ENCODE peak calls at places on chromosomes 3 and 15, in nine cellular contexts. One of them, this sample, is unnamed.
A peak's percentile ranks its signal among the peaks of the same experiment; 100 is the strongest.

GRCh38 chr3:193389335-193389734 is 10.8 kb upstream of the ATP13A5 start:
- DNase-seq in suprapubic skin: no peak
- DNase-seq in body of pancreas: no peak
- DNase-seq in cardiac muscle cell: no peak
- DNase-seq in SJSA1: no peak
- DNase-seq in keratinocyte: no peak
- DNase-seq in right lobe of liver: no peak
- DNase-seq in PC-3: no peak
- DNase-seq in HCT116: no peak
- DNase-seq in this sample: no peak

GRCh38 chr3:184289426-184289938 is 9.6 kb upstream of the PSMD2 start:
- DNase-seq in suprapubic skin: no peak
- DNase-seq in body of pancreas: peak; percentile 70
- DNase-seq in cardiac muscle cell: peak; percentile 65
- DNase-seq in SJSA1: peak; percentile 58
- DNase-seq in keratinocyte: peak; percentile 32
- DNase-seq in right lobe of liver: peak; percentile 38
- DNase-seq in PC-3: peak; percentile 71
- DNase-seq in HCT116: peak; percentile 76
- DNase-seq in this sample: no peak

GRCh38 chr3:108818404-108818803 is 4.2 kb upstream of the TRAT1 start:
- DNase-seq in suprapubic skin: no peak
- DNase-seq in body of pancreas: peak; percentile 52
- DNase-seq in cardiac muscle cell: peak; percentile 6
- DNase-seq in SJSA1: peak; percentile 31
- DNase-seq in keratinocyte: no peak
- DNase-seq in right lobe of liver: no peak
- DNase-seq in PC-3: peak; percentile 61
- DNase-seq in HCT116: peak; percentile 57
- DNase-seq in this sample: no peak

GRCh38 chr15:74417230-74417629 is 16.5 kb downstream of the SEMA7A start:
- DNase-seq in suprapubic skin: no peak
- DNase-seq in body of pancreas: no peak
- DNase-seq in cardiac muscle cell: peak; percentile 56
- DNase-seq in SJSA1: peak; percentile 91
- DNase-seq in keratinocyte: no peak
- DNase-seq in right lobe of liver: no peak
- DNase-seq in PC-3: peak; percentile 65
- DNase-seq in HCT116: no peak
- DNase-seq in this sample: no peak

GRCh38 chr15:73273181-73274002 is 95.4 kb downstream of the HCN4 start:
- DNase-seq in suprapubic skin: no peak
- DNase-seq in body of pancreas: peak; percentile 57
- DNase-seq in cardiac muscle cell: peak; percentile 81
- DNase-seq in SJSA1: peak; percentile 59
- DNase-seq in keratinocyte: no peak
- DNase-seq in right lobe of liver: peak; percentile 24
- DNase-seq in PC-3: peak; percentile 63
- DNase-seq in HCT116: peak; percentile 15
- DNase-seq in this sample: peak; percentile 5

GRCh38 chr15:64749999-64750657 is 25.3 kb downstream of the RBPMS2 start:
- DNase-seq in suprapubic skin: no peak
- DNase-seq in body of pancreas: no peak
- DNase-seq in cardiac muscle cell: peak; percentile 50
- DNase-seq in SJSA1: no peak
- DNase-seq in keratinocyte: no peak
- DNase-seq in right lobe of liver: no peak
- DNase-seq in PC-3: no peak
- DNase-seq in HCT116: no peak
- DNase-seq in this sample: no peak

GRCh38 chr15:37698679-37699078 is 235.8 kb upstream of the TMCO5A start:
- DNase-seq in suprapubic skin: no peak
- DNase-seq in body of pancreas: no peak
- DNase-seq in cardiac muscle cell: peak; percentile 1
- DNase-seq in SJSA1: no peak
- DNase-seq in keratinocyte: no peak
- DNase-seq in right lobe of liver: no peak
- DNase-seq in PC-3: peak; percentile 11
- DNase-seq in HCT116: no peak
- DNase-seq in this sample: no peak

GRCh38 chr3:81419196-81419595 is 342.2 kb downstream of the GBE1 start:
- DNase-seq in suprapubic skin: no peak
- DNase-seq in body of pancreas: no peak
- DNase-seq in cardiac muscle cell: peak; percentile 49
- DNase-seq in SJSA1: no peak
- DNase-seq in keratinocyte: no peak
- DNase-seq in right lobe of liver: no peak
- DNase-seq in PC-3: peak; percentile 54
- DNase-seq in HCT116: no peak
- DNase-seq in this sample: no peak

GRCh38 chr3:187770224-187770623 is 25.0 kb upstream of the BCL6 start:
- DNase-seq in suprapubic skin: no peak
- DNase-seq in body of pancreas: no peak
- DNase-seq in cardiac muscle cell: no peak
- DNase-seq in SJSA1: no peak
- DNase-seq in keratinocyte: no peak
- DNase-seq in right lobe of liver: no peak
- DNase-seq in PC-3: no peak
- DNase-seq in HCT116: no peak
- DNase-seq in this sample: no peak

GRCh38 chr15:60325905-60326304 is 71.9 kb downstream of the ANXA2 start:
- DNase-seq in suprapubic skin: no peak
- DNase-seq in body of pancreas: no peak
- DNase-seq in cardiac muscle cell: no peak
- DNase-seq in SJSA1: no peak
- DNase-seq in keratinocyte: no peak
- DNase-seq in right lobe of liver: no peak
- DNase-seq in PC-3: no peak
- DNase-seq in HCT116: no peak
- DNase-seq in this sample: no peak

GRCh38 chr15:23516866-23517265 is 48.6 kb upstream of the MKRN3 start:
- DNase-seq in suprapubic skin: no peak
- DNase-seq in body of pancreas: no peak
- DNase-seq in cardiac muscle cell: no peak
- DNase-seq in SJSA1: no peak
- DNase-seq in keratinocyte: no peak
- DNase-seq in right lobe of liver: no peak
- DNase-seq in PC-3: no peak
- DNase-seq in HCT116: no peak
- DNase-seq in this sample: no peak

GRCh38 chr3:15327941-15328340 is 4.4 kb downstream of the SH3BP5 start:
- DNase-seq in suprapubic skin: peak; percentile 84
- DNase-seq in body of pancreas: no peak
- DNase-seq in cardiac muscle cell: no peak
- DNase-seq in SJSA1: no peak
- DNase-seq in keratinocyte: no peak
- DNase-seq in right lobe of liver: peak; percentile 40
- DNase-seq in PC-3: peak; percentile 94
- DNase-seq in HCT116: no peak
- DNase-seq in this sample: peak; percentile 92

GRCh38 chr3:143535994-143536784 is 312.1 kb downstream of the SLC9A9 start:
- DNase-seq in suprapubic skin: no peak
- DNase-seq in body of pancreas: no peak
- DNase-seq in cardiac muscle cell: peak; percentile 6
- DNase-seq in SJSA1: no peak
- DNase-seq in keratinocyte: no peak
- DNase-seq in right lobe of liver: no peak
- DNase-seq in PC-3: no peak
- DNase-seq in HCT116: no peak
- DNase-seq in this sample: no peak

GRCh38 chr3:160479376-160479775 is 29.8 kb upstream of the TRIM59 start:
- DNase-seq in suprapubic skin: no peak
- DNase-seq in body of pancreas: no peak
- DNase-seq in cardiac muscle cell: no peak
- DNase-seq in SJSA1: peak; percentile 79
- DNase-seq in keratinocyte: no peak
- DNase-seq in right lobe of liver: no peak
- DNase-seq in PC-3: no peak
- DNase-seq in HCT116: no peak
- DNase-seq in this sample: no peak

GRCh38 chr15:93451265-93451664 is 362.3 kb upstream of the RGMA start:
- DNase-seq in suprapubic skin: no peak
- DNase-seq in body of pancreas: no peak
- DNase-seq in cardiac muscle cell: no peak
- DNase-seq in SJSA1: no peak
- DNase-seq in keratinocyte: no peak
- DNase-seq in right lobe of liver: no peak
- DNase-seq in PC-3: peak; percentile 12
- DNase-seq in HCT116: no peak
- DNase-seq in this sample: peak; percentile 51

GRCh38 chr3:40211579-40211978 is 97.9 kb upstream of the EIF1B start:
- DNase-seq in suprapubic skin: no peak
- DNase-seq in body of pancreas: no peak
- DNase-seq in cardiac muscle cell: peak; percentile 29
- DNase-seq in SJSA1: no peak
- DNase-seq in keratinocyte: no peak
- DNase-seq in right lobe of liver: no peak
- DNase-seq in PC-3: peak; percentile 56
- DNase-seq in HCT116: no peak
- DNase-seq in this sample: no peak

GRCh38 chr15:98134875-98135274 is 174.4 kb downstream of the ARRDC4 start:
- DNase-seq in suprapubic skin: no peak
- DNase-seq in body of pancreas: no peak
- DNase-seq in cardiac muscle cell: no peak
- DNase-seq in SJSA1: no peak
- DNase-seq in keratinocyte: no peak
- DNase-seq in right lobe of liver: no peak
- DNase-seq in PC-3: no peak
- DNase-seq in HCT116: no peak
- DNase-seq in this sample: no peak

DNA sequence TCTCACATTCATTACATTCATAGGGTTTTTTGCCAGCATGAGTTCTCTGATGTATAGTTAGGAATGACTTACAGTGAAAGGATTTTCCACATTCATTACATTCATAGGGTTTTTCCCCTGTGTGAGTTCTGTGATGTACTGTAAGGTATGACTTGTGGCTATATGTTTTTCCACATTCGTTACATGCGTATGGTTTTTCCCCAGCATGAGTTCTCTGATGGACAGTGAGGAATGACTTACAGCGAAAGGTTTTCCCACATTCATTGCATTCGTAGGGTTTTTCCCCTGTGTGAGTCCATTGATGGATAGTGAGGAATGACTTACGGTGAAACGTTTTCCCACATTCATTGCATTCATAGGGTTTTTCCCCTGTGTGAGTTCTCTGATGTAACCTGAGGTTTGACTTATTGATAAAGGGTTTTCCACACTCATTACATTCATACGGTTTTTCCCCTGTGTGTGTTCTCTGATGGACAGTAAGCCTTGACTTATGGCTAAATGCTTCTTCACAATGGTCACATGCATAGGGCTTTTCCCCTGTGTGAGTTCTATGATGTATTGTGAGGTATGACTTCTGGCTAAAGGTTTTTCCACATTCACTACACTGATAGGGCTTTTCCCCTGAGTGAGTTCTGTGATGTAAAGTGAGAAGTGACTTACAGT is 47.4 kb downstream of the ZNF717 start:
- DNase-seq in suprapubic skin: no peak
- DNase-seq in body of pancreas: no peak
- DNase-seq in cardiac muscle cell: peak; percentile 18
- DNase-seq in SJSA1: no peak
- DNase-seq in keratinocyte: no peak
- DNase-seq in right lobe of liver: no peak
- DNase-seq in PC-3: no peak
- DNase-seq in HCT116: no peak
- DNase-seq in this sample: no peak
- H3K9me3 ChIP-seq in suprapubic skin: peaks cover 59% of the 10 kb centered on the region
- H3K9me3 ChIP-seq in body of pancreas: peaks cover 2% of the 10 kb centered on the region
- H3K9me3 ChIP-seq in cardiac muscle cell: no peaks in the 10 kb centered on the region
- H3K9me3 ChIP-seq in SJSA1: no peaks in the 10 kb centered on the region
- H3K9me3 ChIP-seq in keratinocyte: peaks cover 44% of the 10 kb centered on the region
- H3K9me3 ChIP-seq in right lobe of liver: peaks cover 31% of the 10 kb centered on the region
- H3K9me3 ChIP-seq in PC-3: peaks cover 58% of the 10 kb centered on the region
- H3K9me3 ChIP-seq in HCT116: peaks cover 16% of the 10 kb centered on the region
- H3K9me3 ChIP-seq in this sample: peaks cover 48% of the 10 kb centered on the region

GRCh38 chr3:72393455-72393854 is 454.8 kb downstream of the SHQ1 start:
- DNase-seq in suprapubic skin: no peak
- DNase-seq in body of pancreas: no peak
- DNase-seq in cardiac muscle cell: no peak
- DNase-seq in SJSA1: no peak
- DNase-seq in keratinocyte: no peak
- DNase-seq in right lobe of liver: no peak
- DNase-seq in PC-3: no peak
- DNase-seq in HCT116: no peak
- DNase-seq in this sample: no peak
- H3K4me1 ChIP-seq in suprapubic skin: peaks cover 11% of the 10 kb centered on the region
- H3K4me1 ChIP-seq in body of pancreas: peaks cover 18% of the 10 kb centered on the region
- H3K4me1 ChIP-seq in cardiac muscle cell: peaks cover 20% of the 10 kb centered on the region
- H3K4me1 ChIP-seq in SJSA1: peaks cover 43% of the 10 kb centered on the region
- H3K4me1 ChIP-seq in keratinocyte: no peaks in the 10 kb centered on the region
- H3K4me1 ChIP-seq in right lobe of liver: no peaks in the 10 kb centered on the region
- H3K4me1 ChIP-seq in PC-3: no peaks in the 10 kb centered on the region
- H3K4me1 ChIP-seq in HCT116: peaks cover 3% of the 10 kb centered on the region
- H3K4me1 ChIP-seq in this sample: peaks cover 45% of the 10 kb centered on the region

GRCh38 chr3:149784064-149784704 is 8.2 kb downstream of the ANKUB1 start:
- DNase-seq in suprapubic skin: no peak
- DNase-seq in body of pancreas: no peak
- DNase-seq in cardiac muscle cell: peak; percentile 2
- DNase-seq in SJSA1: peak; percentile 66
- DNase-seq in keratinocyte: no peak
- DNase-seq in right lobe of liver: no peak
- DNase-seq in PC-3: peak; percentile 7
- DNase-seq in HCT116: no peak
- DNase-seq in this sample: no peak

GRCh38 chr3:149777414-149778214 is 14.7 kb downstream of the ANKUB1 start:
- DNase-seq in suprapubic skin: no peak
- DNase-seq in body of pancreas: no peak
- DNase-seq in cardiac muscle cell: no peak
- DNase-seq in SJSA1: no peak
- DNase-seq in keratinocyte: no peak
- DNase-seq in right lobe of liver: no peak
- DNase-seq in PC-3: no peak
- DNase-seq in HCT116: no peak
- DNase-seq in this sample: no peak

GRCh38 chr3:149776170-149776569 is 16.2 kb downstream of the ANKUB1 start:
- DNase-seq in suprapubic skin: no peak
- DNase-seq in body of pancreas: no peak
- DNase-seq in cardiac muscle cell: no peak
- DNase-seq in SJSA1: no peak
- DNase-seq in keratinocyte: no peak
- DNase-seq in right lobe of liver: no peak
- DNase-seq in PC-3: no peak
- DNase-seq in HCT116: no peak
- DNase-seq in this sample: no peak

GRCh38 chr3:149783576-149783975 is 8.8 kb downstream of the ANKUB1 start:
- DNase-seq in suprapubic skin: no peak
- DNase-seq in body of pancreas: no peak
- DNase-seq in cardiac muscle cell: peak; percentile 53
- DNase-seq in SJSA1: no peak
- DNase-seq in keratinocyte: peak; percentile 55
- DNase-seq in right lobe of liver: no peak
- DNase-seq in PC-3: peak; percentile 61
- DNase-seq in HCT116: no peak
- DNase-seq in this sample: no peak

GRCh38 chr3:149781216-149781615 is 11.1 kb downstream of the ANKUB1 start:
- DNase-seq in suprapubic skin: no peak
- DNase-seq in body of pancreas: no peak
- DNase-seq in cardiac muscle cell: no peak
- DNase-seq in SJSA1: no peak
- DNase-seq in keratinocyte: no peak
- DNase-seq in right lobe of liver: no peak
- DNase-seq in PC-3: no peak
- DNase-seq in HCT116: no peak
- DNase-seq in this sample: no peak
- H3K27ac ChIP-seq in suprapubic skin: peak overlapping the region; percentile 2
- H3K27ac ChIP-seq in body of pancreas: no peak overlapping the region
- H3K27ac ChIP-seq in cardiac muscle cell: no peak overlapping the region
- H3K27ac ChIP-seq in SJSA1: no peak overlapping the region
- H3K27ac ChIP-seq in keratinocyte: no peak overlapping the region
- H3K27ac ChIP-seq in right lobe of liver: no peak overlapping the region
- H3K27ac ChIP-seq in PC-3: no peak overlapping the region
- H3K27ac ChIP-seq in HCT116: no peak overlapping the region
- H3K27ac ChIP-seq in this sample: no peak overlapping the region

GRCh38 chr15:20295238-20295811 is 246.3 kb downstream of the GOLGA6L6 start:
- DNase-seq in suprapubic skin: no peak
- DNase-seq in body of pancreas: no peak
- DNase-seq in cardiac muscle cell: no peak
- DNase-seq in SJSA1: no peak
- DNase-seq in keratinocyte: no peak
- DNase-seq in right lobe of liver: no peak
- DNase-seq in PC-3: no peak
- DNase-seq in HCT116: no peak
- DNase-seq in this sample: no peak
- H3K9me3 ChIP-seq in suprapubic skin: no peaks in the 10 kb centered on the region
- H3K9me3 ChIP-seq in body of pancreas: no peaks in the 10 kb centered on the region
- H3K9me3 ChIP-seq in cardiac muscle cell: peaks cover 30% of the 10 kb centered on the region
- H3K9me3 ChIP-seq in SJSA1: no peaks in the 10 kb centered on the region
- H3K9me3 ChIP-seq in keratinocyte: peaks cover 35% of the 10 kb centered on the region
- H3K9me3 ChIP-seq in right lobe of liver: no peaks in the 10 kb centered on the region
- H3K9me3 ChIP-seq in PC-3: peaks cover 20% of the 10 kb centered on the region
- H3K9me3 ChIP-seq in HCT116: peaks cover 17% of the 10 kb centered on the region
- H3K9me3 ChIP-seq in this sample: peaks cover 4% of the 10 kb centered on the region